ENCODE peak calls at places on chromosome 14, in eight cellular contexts. Z is fibroblast of mammary gland, I is NB4, V is IMR-90, H is transverse colon, T is psoas muscle, M is nephron progenitor cell, C is BJ. D is an unnamed sample.

GRCh38 chr14:31326111-31326510 is 94.2 kb downstream of the HEATR5A start:
- DNase-seq in I (peak; percentile 62), C (no peak), H (no peak), V (peak; percentile 39), T (no peak), M (no peak), Z (peak; percentile 57), D (no peak)

GRCh38 chr14:63046339-63047268 is 1.3 kb upstream of the KCNH5 start:
- DNase-seq in V (no peak), T (no peak), M (peak; percentile 11), I (no peak), Z (no peak), H (no peak), C (no peak), D (no peak)

GRCh38 chr14:20350860-20351259 is 7.4 kb downstream of the PARP2 start:
- DNase-seq in C (no peak), Z (peak; percentile 20), H (no peak), M (no peak), I (no peak), T (no peak), V (peak; percentile 17), D (no peak)

GRCh38 chr14:38357557-38357956 is 101.7 kb upstream of the CLEC14A start:
- DNase-seq in M (no peak), T (no peak), H (no peak), C (peak; percentile 50), Z (peak; percentile 88), I (no peak), V (peak; percentile 92), D (no peak)

GRCh38 chr14:19974844-19975243 is 547 bp upstream of the OR4K15 start:
- DNase-seq in I (no peak), T (no peak), C (no peak), Z (no peak), M (no peak), V (no peak), H (no peak), D (no peak)

GRCh38 chr14:47821134-47821533 is 145.7 kb upstream of the MDGA2 start:
- DNase-seq in Z (no peak), M (no peak), V (no peak), I (no peak), T (no peak), H (no peak), C (no peak), D (no peak)

GRCh38 chr14:97850886-97851285 is 1053.7 kb downstream of the VRK1 start:
- DNase-seq in H (no peak), I (no peak), Z (no peak), T (no peak), V (no peak), M (no peak), C (no peak), D (no peak)

GRCh38 chr14:103736546-103737431 is 21.2 kb downstream of the ZFYVE21 start:
- DNase-seq in H (no peak), I (no peak), V (no peak), M (no peak), T (peak; percentile 70), Z (no peak), C (no peak), D (no peak)

GRCh38 chr14:65168840-65169239 is 66.5 kb upstream of the MAX start:
- DNase-seq in V (no peak), C (no peak), M (no peak), H (no peak), Z (peak; percentile 90), I (peak; percentile 28), T (no peak), D (no peak)

GRCh38 chr14:63565448-63565847 is 22.3 kb upstream of the PPP2R5E start:
- DNase-seq in V (no peak), I (no peak), Z (no peak), T (no peak), H (no peak), M (no peak), C (no peak), D (no peak)

GRCh38 chr14:75334191-75335051 is 55.8 kb downstream of the FOS start:
- DNase-seq in V (peak; percentile 3), I (peak; percentile 96), M (no peak), H (peak; percentile 53), C (no peak), T (peak; percentile 65), Z (no peak), D (no peak)

GRCh38 chr14:90629471-90629870 is 186.8 kb downstream of the TTC7B start:
- DNase-seq in T (no peak), M (no peak), V (peak; percentile 23), Z (no peak), C (no peak), H (no peak), I (no peak), D (no peak)

GRCh38 chr14:54564799-54565235 is 2.1 kb upstream of the SAMD4A start:
- DNase-seq in H (no peak), I (peak; percentile 24), V (peak; percentile 87), Z (peak; percentile 80), T (no peak), M (no peak), C (no peak), D (no peak)

GRCh38 chr14:72677664-72678063 is 216.2 kb downstream of the DPF3 start:
- DNase-seq in M (no peak), H (no peak), C (no peak), Z (peak; percentile 49), V (peak; percentile 41), T (no peak), I (no peak), D (no peak)

GRCh38 chr14:106318700-106319099 is 792.3 kb downstream of the TMEM121 start:
- DNase-seq in I (peak; percentile 3), H (no peak), V (no peak), M (no peak), C (no peak), T (no peak), Z (no peak), D (no peak)

GRCh38 chr14:52464175-52464574 is 88.1 kb downstream of the TXNDC16 start:
- DNase-seq in I (no peak), V (no peak), C (no peak), T (no peak), H (no peak), Z (no peak), M (no peak), D (no peak)

GRCh38 chr14:65846469-65846868 is 433.9 kb downstream of the FUT8 start:
- DNase-seq in V (no peak), M (no peak), C (no peak), Z (no peak), T (no peak), I (peak; percentile 15), H (no peak), D (no peak)

GRCh38 chr14:73591690-73592448 is at the start of gene ACOT4:
- DNase-seq in I (peak; percentile 29), M (peak; percentile 55), V (peak; percentile 20), T (peak; percentile 64), C (no peak), H (peak; percentile 56), Z (no peak), D (peak; percentile 27)

GRCh38 chr14:54348001-54348611 is 48.7 kb upstream of the CDKN3 start:
- DNase-seq in V (peak; percentile 47), H (no peak), I (peak; percentile 64), Z (peak; percentile 53), T (no peak), M (peak; percentile 41), C (no peak), D (no peak)

GRCh38 chr14:50342211-50343080 is 30.3 kb downstream of the DMAC2L start:
- DNase-seq in Z (peak; percentile 79), M (peak; percentile 30), T (peak; percentile 61), C (peak; percentile 58), I (no peak), H (peak; percentile 45), V (peak; percentile 71), D (no peak)
- TF ChIP-seq CTCF in Z (peak; percentile 31), M (no peak), T (peak; percentile 35), C (peak; percentile 40), I (no peak), H (no peak), V (peak; percentile 52), D (no peak)

GRCh38 chr14:99250636-99251208 is 21.3 kb downstream of the BCL11B start:
- DNase-seq in T (no peak), C (no peak), I (no peak), V (no peak), M (no peak), Z (no peak), H (no peak), D (no peak)

GRCh38 chr14:99253890-99254289 is 18.1 kb downstream of the BCL11B start:
- DNase-seq in Z (no peak), M (no peak), I (no peak), V (no peak), C (no peak), T (no peak), H (no peak), D (no peak)

GRCh38 chr14:99252443-99252939 is 19.5 kb downstream of the BCL11B start:
- DNase-seq in T (no peak), M (no peak), H (no peak), V (no peak), Z (no peak), C (no peak), I (no peak), D (no peak)

GRCh38 chr14:99252940-99253868 is 18.8 kb downstream of the BCL11B start:
- DNase-seq in H (no peak), I (peak; percentile 20), T (no peak), V (no peak), M (no peak), C (no peak), Z (no peak), D (no peak)

GRCh38 chr14:99251721-99252120 is 20.3 kb downstream of the BCL11B start:
- DNase-seq in T (no peak), V (no peak), H (no peak), C (no peak), Z (no peak), I (no peak), M (no peak), D (no peak)
- TF ChIP-seq CTCF in T (no peak), V (no peak), H (no peak), C (no peak), Z (no peak), I (no peak), M (no peak), D (no peak)

DNA sequence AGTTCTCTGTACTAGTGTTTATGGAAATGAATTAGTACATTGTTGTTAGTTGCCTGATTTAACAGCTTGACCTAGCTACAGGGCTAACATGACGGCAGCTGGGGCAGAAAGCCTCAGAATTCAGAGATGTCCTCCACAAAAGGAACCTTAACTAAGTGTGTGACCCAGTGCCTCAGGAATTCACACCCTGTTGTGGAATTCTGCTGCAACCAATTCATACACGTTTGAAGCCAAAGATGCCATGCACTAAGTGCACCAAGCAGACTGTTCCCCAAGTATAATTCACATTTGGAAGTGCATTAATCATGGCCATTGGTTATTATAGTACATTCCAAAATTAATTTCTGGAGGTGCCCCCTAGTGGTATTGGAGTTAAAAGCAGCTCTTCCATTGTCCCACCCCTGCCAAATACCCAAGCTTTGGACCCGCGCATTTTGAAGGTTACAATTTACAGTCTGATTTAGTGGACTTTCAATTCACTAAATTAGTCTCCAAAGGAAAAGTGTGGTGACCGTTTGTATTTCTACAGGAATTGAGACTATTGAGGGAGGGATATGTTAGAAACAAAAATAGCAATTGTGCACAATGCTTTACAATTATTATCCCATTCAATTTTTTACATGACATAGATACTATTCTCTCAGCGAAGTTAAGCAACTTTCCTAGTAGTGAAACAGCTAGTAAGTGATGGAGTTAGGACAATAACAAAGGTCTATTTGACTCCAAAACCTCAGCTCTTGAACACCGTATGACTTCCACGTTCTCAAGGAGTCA is 85.9 kb downstream of the PAX9 start:
- DNase-seq in M (no peak), H (no peak), Z (peak; percentile 8), V (no peak), C (no peak), T (no peak), I (peak; percentile 11), D (no peak)
- TF ChIP-seq CTCF in M (peak; percentile 51), H (peak; percentile 21), Z (peak; percentile 59), V (peak; percentile 52), C (peak; percentile 65), T (no peak), I (peak; percentile 56), D (peak; percentile 61)

GRCh38 chr14:39432619-39433451 is 602 bp upstream of the FBXO33 start:
- DNase-seq in C (peak; percentile 37), Z (peak; percentile 64), I (peak; percentile 77), T (peak; percentile 95), V (peak; percentile 65), M (peak; percentile 88), H (peak; percentile 95), D (peak; percentile 86)
- TF ChIP-seq CTCF in C (peak; percentile 1), Z (no peak), I (no peak), T (peak; percentile 5), V (peak; percentile 7), M (no peak), H (peak; percentile 39), D (peak; percentile 19)